ENCODE peak calls at places on chromosomes 5 and 9, in seven cellular contexts. J, T, B, K, M, G and A are unnamed samples.

GRCh38 chr5:75337366-75338021 is 474 bp downstream of the HMGCR start:
- DNase-seq in J (no peak), T (peak; percentile 27), B (no peak), K (peak; percentile 17), M (no peak), G (peak; percentile 23), A (peak; percentile 8)

GRCh38 chr5:66647146-66647856 is 51.1 kb downstream of the MAST4 start:
- DNase-seq in J (no peak), T (no peak), B (no peak), K (no peak), M (no peak), G (peak; percentile 51), A (no peak)

GRCh38 chr9:110452227-110452801 is 114.7 kb upstream of the TXNDC8 start:
- DNase-seq in J (no peak), T (no peak), B (no peak), K (no peak), M (peak; percentile 13), G (peak; percentile 48), A (no peak)

GRCh38 chr9:130995399-130995941 is 13.5 kb upstream of the LAMC3 start:
- DNase-seq in J (no peak), T (no peak), B (peak; percentile 66), K (peak; percentile 26), M (peak; percentile 58), G (peak; percentile 47), A (no peak)

GRCh38 chr5:139342423-139342723 is 719 bp downstream of the PAIP2 start:
- DNase-seq in J (no peak), T (no peak), B (no peak), K (no peak), M (no peak), G (no peak), A (no peak)

GRCh38 chr5:76714771-76715483 is 999 bp upstream of the F2R start:
- DNase-seq in J (no peak), T (no peak), B (no peak), K (peak; percentile 42), M (peak; percentile 60), G (no peak), A (no peak)

GRCh38 chr5:173564106-173564505 is 52.3 kb downstream of the BOD1 start:
- DNase-seq in J (no peak), T (no peak), B (no peak), K (no peak), M (no peak), G (no peak), A (no peak)

GRCh38 chr9:37325778-37326177 is 96.7 kb upstream of the GRHPR start:
- DNase-seq in J (peak; percentile 18), T (no peak), B (no peak), K (no peak), M (no peak), G (peak; percentile 60), A (no peak)

DNA sequence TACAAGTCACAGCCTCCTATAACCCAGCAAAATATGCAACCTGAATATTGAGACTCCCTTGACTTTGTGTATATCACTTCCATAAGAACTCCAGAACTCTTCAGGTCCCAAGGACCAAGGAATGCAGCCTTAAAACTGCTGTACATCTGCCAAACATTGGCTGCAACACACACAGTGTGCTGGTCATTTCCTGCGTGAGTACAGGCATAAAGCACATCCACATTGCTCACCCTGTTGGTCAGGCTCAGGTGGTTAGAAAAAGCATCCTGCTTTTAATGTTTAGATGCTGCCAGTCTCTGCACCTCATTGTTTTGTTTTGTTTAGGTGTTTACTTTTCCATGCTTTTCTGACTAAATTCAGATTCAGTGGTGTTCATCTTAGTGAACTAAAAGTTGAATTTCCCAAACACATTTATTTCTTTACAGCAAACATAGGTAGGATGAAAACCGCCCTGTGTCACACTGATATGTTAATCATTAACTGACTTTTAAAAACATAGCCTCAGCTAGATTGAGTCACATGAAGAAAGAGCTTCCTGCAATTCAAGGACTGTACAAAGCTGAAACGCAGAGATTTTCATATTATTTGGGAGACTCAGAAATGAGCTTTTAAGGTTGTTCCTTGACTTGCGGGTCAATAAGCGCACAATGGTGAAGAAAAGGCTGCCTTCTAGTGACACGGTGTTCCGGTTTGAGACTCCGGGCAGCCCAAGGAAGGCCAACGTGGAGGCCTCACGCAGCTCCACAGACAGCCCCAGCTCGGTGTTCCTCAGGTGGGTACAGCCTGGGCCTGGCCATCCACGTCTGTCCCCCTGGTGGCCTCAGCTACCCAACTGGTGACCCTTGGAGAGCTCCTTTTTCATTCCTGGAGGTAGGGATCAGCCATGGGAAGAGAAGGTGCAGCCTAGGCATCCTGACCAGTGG is 52.2 kb upstream of the GRAMD2B start:
- DNase-seq in J (peak; percentile 52), T (no peak), B (no peak), K (no peak), M (no peak), G (peak; percentile 79), A (no peak)
- TF ChIP-seq CTCF in J (no peak), T (peak; percentile 32), B (no peak), K (no peak), M (peak; percentile 16), G (no peak), A (peak; percentile 17)

GRCh38 chr9:114291886-114292590 is 30.9 kb upstream of the ORM1 start:
- DNase-seq in J (no peak), T (no peak), B (peak; percentile 19), K (no peak), M (no peak), G (no peak), A (no peak)

GRCh38 chr9:114290561-114290986 is 32.3 kb upstream of the ORM1 start:
- DNase-seq in J (no peak), T (no peak), B (peak; percentile 32), K (no peak), M (no peak), G (no peak), A (no peak)

GRCh38 chr9:114289571-114290481 is 33.1 kb upstream of the ORM1 start:
- DNase-seq in J (no peak), T (no peak), B (peak; percentile 32), K (no peak), M (no peak), G (no peak), A (no peak)

GRCh38 chr9:114289106-114289505 is 33.8 kb upstream of the ORM1 start:
- DNase-seq in J (no peak), T (no peak), B (peak; percentile 22), K (no peak), M (no peak), G (no peak), A (no peak)

DNA sequence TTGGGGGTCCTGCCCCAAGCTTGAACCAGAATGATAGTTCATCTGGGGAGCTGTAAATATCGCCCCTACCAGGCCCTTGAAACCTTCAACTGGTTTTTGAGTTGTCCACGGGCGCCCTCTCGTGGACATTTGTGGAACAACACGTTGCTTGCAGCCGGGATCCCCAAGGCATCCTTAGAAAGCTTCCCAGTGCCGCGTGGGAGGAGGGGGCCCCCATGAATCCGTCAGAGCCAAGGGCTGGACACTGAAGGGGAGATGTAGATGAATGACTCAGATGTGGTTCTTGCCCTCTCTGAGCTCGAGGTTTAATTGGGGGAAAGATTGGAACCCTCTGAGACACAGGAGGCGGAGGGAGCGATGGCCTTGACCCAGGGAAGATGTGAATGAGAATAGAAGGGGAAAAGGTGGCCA is 31.8 kb upstream of the ORM1 start:
- DNase-seq in J (peak; percentile 54), T (peak; percentile 73), B (peak; percentile 77), K (peak; percentile 71), M (peak; percentile 76), G (peak; percentile 77), A (peak; percentile 87)
- TF ChIP-seq CTCF in J (peak; percentile 85), T (peak; percentile 93), B (peak; percentile 98), K (peak; percentile 83), M (peak; percentile 96), G (peak; percentile 81), A (peak; percentile 93)

GRCh38 chr9:133851693-133852092 is 113.5 kb upstream of the SARDH start:
- DNase-seq in J (no peak), T (no peak), B (no peak), K (no peak), M (no peak), G (no peak), A (no peak)

GRCh38 chr9:133854785-133855184 is 116.6 kb upstream of the SARDH start:
- DNase-seq in J (no peak), T (no peak), B (no peak), K (no peak), M (no peak), G (no peak), A (no peak)

GRCh38 chr9:133854048-133854447 is 115.9 kb upstream of the SARDH start:
- DNase-seq in J (no peak), T (no peak), B (no peak), K (no peak), M (no peak), G (no peak), A (no peak)

GRCh38 chr9:133852476-133852875 is 114.3 kb upstream of the SARDH start:
- DNase-seq in J (no peak), T (no peak), B (no peak), K (no peak), M (no peak), G (no peak), A (no peak)

DNA sequence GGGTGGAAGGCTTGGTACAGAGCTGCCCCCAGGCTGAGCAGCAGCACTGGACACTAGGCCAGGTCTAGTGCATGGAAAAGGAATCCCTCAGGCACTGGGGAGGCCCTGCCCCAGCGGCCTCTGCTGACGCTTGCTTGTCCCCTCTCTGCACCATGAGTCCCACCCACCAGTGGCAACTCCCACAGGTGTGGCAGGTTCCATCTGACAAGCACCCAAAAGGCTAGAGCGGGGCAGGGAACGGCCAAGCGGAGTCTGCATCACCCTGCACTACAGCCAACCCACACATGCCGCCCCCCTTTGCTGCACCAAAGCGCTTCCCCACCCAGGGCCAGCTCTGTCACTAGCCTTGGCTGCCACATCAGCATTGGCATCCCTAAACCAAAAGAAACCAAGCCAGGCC is 115.2 kb upstream of the SARDH start:
- DNase-seq in J (no peak), T (no peak), B (no peak), K (no peak), M (no peak), G (no peak), A (no peak)
- TF ChIP-seq CTCF in J (no peak), T (no peak), B (no peak), K (no peak), M (no peak), G (no peak), A (no peak)

GRCh38 chr5:123207321-123207645 is 118.2 kb downstream of the PRDM6 start:
- DNase-seq in J (no peak), T (no peak), B (no peak), K (no peak), M (no peak), G (no peak), A (no peak)

GRCh38 chr5:123207852-123208251 is 118.8 kb downstream of the PRDM6 start:
- DNase-seq in J (no peak), T (no peak), B (no peak), K (no peak), M (no peak), G (no peak), A (no peak)

GRCh38 chr5:123211084-123211483 is 122.0 kb downstream of the PRDM6 start:
- DNase-seq in J (no peak), T (no peak), B (no peak), K (no peak), M (no peak), G (no peak), A (no peak)

GRCh38 chr5:123206618-123207320 is 117.7 kb downstream of the PRDM6 start:
- DNase-seq in J (no peak), T (no peak), B (no peak), K (peak; percentile 69), M (no peak), G (peak; percentile 86), A (no peak)

DNA sequence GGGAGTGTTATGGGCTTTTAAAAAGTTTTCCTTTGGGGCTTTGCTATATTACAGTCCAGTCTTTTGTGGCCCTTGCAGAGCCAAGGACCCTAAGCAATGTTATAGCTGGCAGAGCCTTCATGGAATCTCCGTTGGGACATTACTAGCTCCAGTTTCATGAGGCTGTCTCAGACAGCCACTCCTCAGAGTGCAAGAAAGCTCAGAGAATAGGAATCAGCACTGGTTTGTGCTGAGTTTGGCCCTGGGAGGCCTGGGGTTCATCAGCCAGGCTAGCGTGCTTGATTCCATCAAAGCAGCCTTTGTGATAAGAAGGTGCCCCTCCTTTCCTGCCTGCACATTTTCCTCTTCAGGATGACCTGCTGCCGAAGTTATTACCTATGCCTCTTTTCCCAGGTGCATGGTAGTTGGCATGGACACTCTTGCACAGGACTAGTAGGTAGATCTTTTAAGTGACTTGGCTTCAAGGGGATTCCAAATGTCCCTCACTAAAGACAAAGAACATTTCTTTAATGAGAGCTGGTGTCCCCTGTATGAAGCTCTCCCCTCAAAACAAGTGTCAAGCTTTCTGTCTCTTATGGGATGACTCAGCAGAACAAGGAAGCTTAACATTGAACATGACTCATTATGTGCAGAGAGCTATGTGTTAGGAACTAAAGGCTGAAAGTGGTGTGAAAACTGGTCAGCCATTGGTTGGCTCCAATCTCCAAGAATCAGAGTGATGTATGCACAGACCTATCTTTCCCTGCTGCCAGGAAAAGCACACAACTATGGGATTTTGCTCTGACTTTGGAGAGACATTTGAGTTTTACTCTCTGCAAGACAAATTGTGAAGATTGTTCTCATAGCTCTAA is 120.3 kb downstream of the PRDM6 start:
- DNase-seq in J (peak; percentile 69), T (no peak), B (no peak), K (peak; percentile 79), M (no peak), G (peak; percentile 91), A (no peak)
- TF ChIP-seq CTCF in J (no peak), T (no peak), B (no peak), K (no peak), M (no peak), G (no peak), A (no peak)